ENCODE peak calls at places on chromosomes 16 and 17, in five cellular contexts. G, V, P, N and F are unnamed samples.

GRCh38 chr16:72066747-72067146 is 3.7 kb downstream of the HPR start:
- DNase-seq in G (peak; percentile 6), V (no peak), P (no peak), N (no peak), F (peak; percentile 33)

GRCh38 chr17:28552201-28552999 is at the start of gene UNC119:
- DNase-seq in G (peak; percentile 75), V (peak; percentile 81), P (no peak), N (peak; percentile 71), F (peak; percentile 53)

GRCh38 chr17:75524971-75525805 is at the start of gene LLGL2:
- DNase-seq in G (peak; percentile 89), V (peak; percentile 88), P (peak; percentile 37), N (peak; percentile 78), F (peak; percentile 47)

GRCh38 chr17:62824290-62825135 is 16.4 kb upstream of the MARCHF10 start:
- DNase-seq in G (no peak), V (no peak), P (peak; percentile 99), N (no peak), F (no peak)

GRCh38 chr17:17871913-17872312 is 35.1 kb upstream of the SREBF1 start:
- DNase-seq in G (no peak), V (no peak), P (no peak), N (no peak), F (no peak)

GRCh38 chr17:74357466-74357809 is 4.2 kb downstream of the BTBD17 start:
- DNase-seq in G (no peak), V (no peak), P (no peak), N (no peak), F (no peak)

GRCh38 chr16:89043636-89044393 is 49.8 kb upstream of the ACSF3 start:
- DNase-seq in G (no peak), V (no peak), P (no peak), N (no peak), F (no peak)

GRCh38 chr16:11175850-11176341 is 80.1 kb downstream of the SOCS1 start:
- DNase-seq in G (no peak), V (peak; percentile 68), P (no peak), N (no peak), F (no peak)

GRCh38 chr17:14015286-14015685 is 54.0 kb upstream of the COX10 start:
- DNase-seq in G (no peak), V (no peak), P (no peak), N (no peak), F (no peak)

GRCh38 chr17:40699880-40700279 is 3.7 kb downstream of the KRT24 start:
- DNase-seq in G (no peak), V (no peak), P (no peak), N (no peak), F (no peak)

GRCh38 chr16:49580751-49581303 is 207.2 kb downstream of the C16orf78 start:
- DNase-seq in G (no peak), V (no peak), P (no peak), N (no peak), F (no peak)

GRCh38 chr17:20223808-20224328 is 214.7 kb downstream of the SPECC1 start:
- DNase-seq in G (no peak), V (no peak), P (no peak), N (no peak), F (no peak)

GRCh38 chr17:47878203-47879027 is 17.6 kb upstream of the SP2 start:
- DNase-seq in G (no peak), V (no peak), P (no peak), N (no peak), F (no peak)

GRCh38 chr16:14510939-14511797 is 118.9 kb downstream of the PARN start:
- DNase-seq in G (no peak), V (no peak), P (peak; percentile 71), N (no peak), F (no peak)

GRCh38 chr16:53558665-53559064 is 55.7 kb upstream of the AKTIP start:
- DNase-seq in G (no peak), V (no peak), P (no peak), N (no peak), F (no peak)

GRCh38 chr16:84739349-84740124 is 39.7 kb downstream of the USP10 start:
- DNase-seq in G (no peak), V (no peak), P (no peak), N (no peak), F (no peak)

GRCh38 chr17:39195568-39196160 is 1.8 kb downstream of the CACNB1 start:
- DNase-seq in G (no peak), V (no peak), P (no peak), N (no peak), F (no peak)

GRCh38 chr16:56298948-56299602 is 107.8 kb downstream of the GNAO1 start:
- DNase-seq in G (no peak), V (no peak), P (no peak), N (no peak), F (no peak)

GRCh38 chr17:7191571-7192270 is 12.6 kb upstream of the ASGR1 start:
- DNase-seq in G (no peak), V (no peak), P (no peak), N (no peak), F (no peak)

GRCh38 chr17:82231312-82231561 is 2.4 kb downstream of the SLC16A3 start:
- DNase-seq in G (no peak), V (no peak), P (no peak), N (no peak), F (no peak)

GRCh38 chr16:68994324-68994723 is 111.1 kb upstream of the HAS3 start:
- DNase-seq in G (no peak), V (no peak), P (no peak), N (no peak), F (no peak)

GRCh38 chr16:58848662-58849002 is 114.5 kb upstream of the GOT2 start:
- DNase-seq in G (no peak), V (no peak), P (no peak), N (no peak), F (no peak)

DNA sequence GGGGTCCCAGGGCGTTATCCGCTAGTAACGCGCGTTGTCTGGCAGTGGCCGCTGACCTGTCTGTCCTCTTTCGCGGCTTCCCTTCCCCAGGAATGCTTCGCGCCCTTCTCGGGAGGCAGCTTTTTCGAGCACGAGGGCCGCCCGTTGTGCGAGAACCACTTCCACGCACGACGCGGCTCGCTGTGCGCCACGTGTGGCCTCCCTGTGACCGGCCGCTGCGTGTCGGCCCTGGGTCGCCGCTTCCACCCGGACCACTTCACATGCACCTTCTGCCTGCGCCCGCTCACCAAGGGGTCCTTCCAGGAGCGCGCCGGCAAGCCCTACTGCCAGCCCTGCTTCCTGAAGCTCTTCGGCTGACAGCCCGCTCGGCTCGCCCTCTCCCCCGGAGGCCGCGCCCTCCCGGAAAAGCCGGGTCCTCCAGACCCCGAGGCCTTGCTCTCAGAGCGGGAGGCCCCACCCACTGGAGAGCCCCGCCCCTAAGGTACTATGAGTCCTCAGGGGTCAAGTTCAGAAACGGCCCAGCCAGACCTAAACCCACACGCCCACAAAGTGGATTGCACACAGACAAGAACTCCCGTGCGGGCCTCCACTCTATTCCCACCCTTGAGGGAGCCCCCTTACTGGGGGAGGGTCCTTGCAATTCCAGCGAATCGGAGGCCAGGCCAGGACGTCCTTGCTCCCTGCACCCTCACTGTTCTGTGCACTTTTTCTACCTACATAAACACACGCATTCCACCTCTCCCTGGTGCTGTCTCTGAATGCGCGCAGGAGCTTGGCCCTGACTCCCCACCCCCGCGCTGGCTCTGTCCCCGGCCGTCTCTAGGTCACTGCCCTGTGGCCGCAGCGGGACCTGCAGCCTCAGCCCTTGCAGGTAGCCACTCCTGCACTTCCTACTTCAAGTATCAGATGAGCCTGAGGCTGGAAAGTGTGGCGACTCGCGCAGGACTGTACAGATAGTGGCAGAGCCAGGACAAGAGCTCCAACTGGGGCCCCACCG is 5.4 kb upstream of the SLC5A2 start:
- DNase-seq in G (no peak), V (no peak), P (no peak), N (peak; percentile 29), F (no peak)
- H3K4me3 ChIP-seq in G (no peak overlapping the region), V (peak overlapping the region; percentile 54), P (no peak overlapping the region), N (peak overlapping the region; percentile 52), F (peak overlapping the region; percentile 44)

GRCh38 chr17:56595831-56596740 is 2.6 kb downstream of the NOG start:
- DNase-seq in G (no peak), V (no peak), P (no peak), N (no peak), F (no peak)

GRCh38 chr17:56594528-56595418 is 1.3 kb downstream of the NOG start:
- DNase-seq in G (no peak), V (peak; percentile 32), P (no peak), N (no peak), F (no peak)

GRCh38 chr17:56597495-56597990 is 4.0 kb downstream of the NOG start:
- DNase-seq in G (no peak), V (no peak), P (no peak), N (no peak), F (no peak)

GRCh38 chr17:56598471-56598870 is 5.0 kb downstream of the NOG start:
- DNase-seq in G (no peak), V (no peak), P (peak; percentile 50), N (no peak), F (no peak)

GRCh38 chr17:56596741-56597494 is 3.4 kb downstream of the NOG start:
- DNase-seq in G (no peak), V (no peak), P (no peak), N (no peak), F (no peak)
- H3K4me3 ChIP-seq in G (no peak overlapping the region), V (no peak overlapping the region), P (peak overlapping the region; percentile 66), N (peak overlapping the region; percentile 56), F (no peak overlapping the region)

DNA sequence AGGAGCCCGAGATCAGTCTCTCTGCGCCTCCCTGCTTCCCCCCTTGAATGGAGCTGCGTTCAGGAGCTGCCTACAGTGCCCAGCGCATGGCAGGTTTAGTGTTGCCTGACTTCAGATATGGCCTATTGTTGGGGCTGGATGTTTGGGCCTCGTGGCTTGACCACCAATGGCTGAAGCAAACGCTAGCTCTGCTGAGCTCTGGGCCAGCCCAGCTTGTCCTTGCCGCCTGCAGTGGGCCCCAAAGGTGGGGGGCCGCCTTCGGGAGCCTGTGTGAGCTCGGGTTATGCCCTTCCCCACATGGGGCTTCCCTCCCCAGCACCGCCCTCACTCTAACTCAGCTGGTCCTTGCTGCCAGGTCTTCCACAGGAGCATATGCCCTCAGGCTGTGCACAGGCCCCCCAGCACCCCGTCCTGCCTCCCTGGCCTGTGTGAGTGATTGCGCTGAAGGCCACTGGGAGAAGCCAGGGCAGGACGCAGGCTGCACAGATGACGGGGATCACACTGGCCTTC is 2.0 kb upstream of the METTL26 start:
- DNase-seq in G (no peak), V (no peak), P (no peak), N (no peak), F (no peak)
- H3K4me3 ChIP-seq in G (no peak overlapping the region), V (no peak overlapping the region), P (no peak overlapping the region), N (no peak overlapping the region), F (no peak overlapping the region)

DNA sequence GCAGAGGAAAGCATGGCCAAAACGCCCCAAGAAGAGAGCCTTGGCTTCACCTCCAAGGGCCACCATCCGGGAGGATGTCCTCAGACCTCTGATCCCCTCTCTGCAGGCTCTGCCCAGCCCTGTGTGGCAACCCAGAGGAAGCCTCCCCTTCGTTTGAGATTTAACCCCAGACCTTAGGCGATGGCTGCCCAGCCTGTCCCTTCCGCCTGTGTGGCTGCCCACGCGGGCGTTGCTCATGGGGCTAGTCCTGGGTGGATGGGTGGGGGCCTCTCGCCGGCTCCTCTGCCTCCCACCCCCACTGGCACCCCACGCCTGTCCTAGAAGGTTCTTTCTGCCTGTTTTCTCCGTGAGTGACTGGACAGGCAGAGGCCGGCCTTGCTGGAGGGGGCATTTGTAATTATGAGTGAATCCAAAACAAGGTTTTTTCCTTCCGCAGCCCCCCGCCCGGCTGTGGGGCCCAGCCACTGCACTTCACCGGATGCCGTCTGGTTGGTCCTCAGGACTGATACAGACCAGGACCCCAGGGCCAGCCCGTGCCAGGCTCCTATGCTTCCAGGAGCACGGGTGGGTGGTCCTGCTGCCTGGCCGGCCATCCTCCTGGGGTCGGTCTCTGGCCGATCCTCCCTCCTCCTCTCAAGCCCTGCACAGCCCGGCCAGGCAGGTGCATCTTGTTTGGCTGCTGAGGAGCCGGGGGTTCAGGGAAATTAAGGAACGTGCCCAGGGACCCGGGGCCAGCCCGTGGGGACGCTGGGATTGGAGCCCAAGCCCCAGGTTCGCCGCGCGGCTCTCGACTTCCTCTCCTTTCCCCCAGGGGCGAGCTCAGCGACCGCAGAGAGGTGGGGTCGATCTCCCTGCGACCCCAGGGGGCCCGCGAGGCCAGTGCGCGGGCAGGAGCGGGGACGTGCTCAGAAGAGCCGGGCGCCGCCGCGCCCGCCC is at the start of gene TMEM235:
- DNase-seq in G (no peak), V (no peak), P (no peak), N (no peak), F (no peak)
- H3K4me3 ChIP-seq in G (no peak within 1 kb of the TSS), V (no peak within 1 kb of the TSS), P (no peak within 1 kb of the TSS), N (no peak within 1 kb of the TSS), F (no peak within 1 kb of the TSS)